ENCODE peak calls at places on chromosomes 2 and 18, in six cellular contexts. A is fibroblast of lung, U is SK-N-SH, Z is hepatocyte, H is K562, L is keratinocyte. O is an unnamed sample.

GRCh38 chr18:75456277-75456676 is 28.8 kb upstream of the SMIM21 start:
- DNase-seq in A (no peak), U (no peak), Z (peak; percentile 13), H (no peak), L (no peak), O (no peak)

GRCh38 chr2:67255933-67256615 is 141.1 kb upstream of the ETAA1 start:
- DNase-seq in A (peak; percentile 80), U (no peak), Z (no peak), H (no peak), L (no peak), O (peak; percentile 90)

GRCh38 chr2:223020971-223021675 is 30.9 kb upstream of the KCNE4 start:
- DNase-seq in A (no peak), U (peak; percentile 17), Z (no peak), H (no peak), L (no peak), O (no peak)

GRCh38 chr2:228709788-228710371 is 528.4 kb upstream of the SPHKAP start:
- DNase-seq in A (no peak), U (no peak), Z (no peak), H (no peak), L (no peak), O (no peak)

GRCh38 chr2:79437416-79438281 is 75.2 kb upstream of the CTNNA2 start:
- DNase-seq in A (peak; percentile 21), U (no peak), Z (peak; percentile 21), H (no peak), L (no peak), O (no peak)

GRCh38 chr2:176093889-176094232 is 1.3 kb downstream of the HOXD13 start:
- DNase-seq in A (no peak), U (no peak), Z (no peak), H (no peak), L (no peak), O (no peak)

GRCh38 chr18:70464343-70465114 is 175.7 kb downstream of the SOCS6 start:
- DNase-seq in A (peak; percentile 72), U (peak; percentile 86), Z (peak; percentile 82), H (peak; percentile 31), L (no peak), O (peak; percentile 40)

GRCh38 chr2:89833116-89833779 is 1141.8 kb downstream of the RPIA start:
- DNase-seq in A (no peak), U (no peak), Z (peak; percentile 25), H (no peak), L (no peak), O (peak; percentile 39)

GRCh38 chr18:31039426-31039825 is 3.1 kb downstream of the DSC3 start:
- DNase-seq in A (peak; percentile 8), U (no peak), Z (no peak), H (no peak), L (peak; percentile 46), O (peak; percentile 88)

GRCh38 chr2:229725716-229726346 is 11.5 kb upstream of the DNER start:
- DNase-seq in A (peak; percentile 86), U (no peak), Z (peak; percentile 32), H (no peak), L (no peak), O (no peak)

GRCh38 chr18:47745227-47745626 is 185.2 kb downstream of the SMAD2 start:
- DNase-seq in A (no peak), U (no peak), Z (no peak), H (no peak), L (no peak), O (no peak)

GRCh38 chr2:75655861-75656260 is 9.3 kb downstream of the MRPL19 start:
- DNase-seq in A (peak; percentile 19), U (no peak), Z (no peak), H (no peak), L (no peak), O (peak; percentile 31)

GRCh38 chr2:60840880-60841279 is 40.5 kb upstream of the REL start:
- DNase-seq in A (no peak), U (no peak), Z (no peak), H (no peak), L (no peak), O (no peak)

GRCh38 chr2:170214309-170214902 is 36.5 kb downstream of the MYO3B start:
- DNase-seq in A (no peak), U (no peak), Z (no peak), H (no peak), L (no peak), O (no peak)

GRCh38 chr2:239443666-239444567 is 43.1 kb upstream of the HDAC4 start:
- DNase-seq in A (peak; percentile 73), U (no peak), Z (no peak), H (no peak), L (peak; percentile 53), O (peak; percentile 39)

GRCh38 chr2:120675460-120676130 is 60.1 kb upstream of the GLI2 start:
- DNase-seq in A (no peak), U (peak; percentile 67), Z (peak; percentile 83), H (peak; percentile 78), L (peak; percentile 28), O (peak; percentile 30)

GRCh38 chr2:26850002-26850431 is 2.1 kb downstream of the DPYSL5 start:
- DNase-seq in A (no peak), U (no peak), Z (no peak), H (no peak), L (no peak), O (no peak)

GRCh38 chr2:36589230-36589630 is 8.7 kb downstream of the FEZ2 start:
- DNase-seq in A (no peak), U (no peak), Z (no peak), H (no peak), L (no peak), O (no peak)

GRCh38 chr2:29162204-29162928 is 47.2 kb downstream of the CLIP4 start:
- DNase-seq in A (no peak), U (no peak), Z (no peak), H (no peak), L (no peak), O (no peak)

GRCh38 chr18:47979611-47980200 is 49.2 kb upstream of the SMAD2 start:
- DNase-seq in A (no peak), U (no peak), Z (no peak), H (no peak), L (no peak), O (no peak)

GRCh38 chr2:157838442-157839161 is 37.5 kb downstream of the ACVR1 start:
- DNase-seq in A (peak; percentile 88), U (peak; percentile 22), Z (peak; percentile 68), H (peak; percentile 69), L (no peak), O (peak; percentile 79)

GRCh38 chr2:39534095-39534711 is 97.1 kb upstream of the MAP4K3 start:
- DNase-seq in A (peak; percentile 45), U (no peak), Z (no peak), H (no peak), L (no peak), O (no peak)

DNA sequence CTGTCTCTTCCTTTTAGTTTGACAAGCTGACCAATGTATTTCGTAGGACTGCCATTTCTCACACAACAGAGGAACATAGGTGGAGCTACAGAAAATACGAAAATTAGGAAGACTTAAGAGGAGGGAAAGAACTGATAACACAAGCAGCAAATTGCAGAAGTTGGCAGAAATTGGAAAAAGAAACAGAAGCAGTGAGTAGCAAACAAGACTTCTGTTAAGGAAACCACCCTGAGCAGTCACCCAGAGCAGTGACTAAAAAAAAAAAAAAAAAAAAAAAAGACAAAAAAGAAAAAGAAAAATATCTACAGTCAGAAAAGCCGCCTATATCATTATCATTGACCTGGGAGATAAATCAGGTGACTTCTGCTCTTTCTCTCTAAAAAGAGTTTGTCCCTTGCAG is 21.5 kb downstream of the STK17B start:
- DNase-seq in A (no peak), U (no peak), Z (no peak), H (no peak), L (no peak), O (no peak)
- H3K4me1 ChIP-seq in A (no peaks in the 10 kb centered on the region), U (no peaks in the 10 kb centered on the region), Z (no peaks in the 10 kb centered on the region), H (peaks cover 5% of the 10 kb centered on the region), L (no peaks in the 10 kb centered on the region), O (no peaks in the 10 kb centered on the region)

GRCh38 chr18:22998336-22998735 is 65.2 kb downstream of the RBBP8 start:
- DNase-seq in A (peak; percentile 62), U (no peak), Z (no peak), H (no peak), L (no peak), O (no peak)

GRCh38 chr18:22999647-23000046 is 66.5 kb downstream of the RBBP8 start:
- DNase-seq in A (no peak), U (no peak), Z (no peak), H (no peak), L (no peak), O (no peak)

GRCh38 chr18:23003289-23003688 is 70.2 kb downstream of the RBBP8 start:
- DNase-seq in A (no peak), U (no peak), Z (no peak), H (no peak), L (no peak), O (no peak)

DNA sequence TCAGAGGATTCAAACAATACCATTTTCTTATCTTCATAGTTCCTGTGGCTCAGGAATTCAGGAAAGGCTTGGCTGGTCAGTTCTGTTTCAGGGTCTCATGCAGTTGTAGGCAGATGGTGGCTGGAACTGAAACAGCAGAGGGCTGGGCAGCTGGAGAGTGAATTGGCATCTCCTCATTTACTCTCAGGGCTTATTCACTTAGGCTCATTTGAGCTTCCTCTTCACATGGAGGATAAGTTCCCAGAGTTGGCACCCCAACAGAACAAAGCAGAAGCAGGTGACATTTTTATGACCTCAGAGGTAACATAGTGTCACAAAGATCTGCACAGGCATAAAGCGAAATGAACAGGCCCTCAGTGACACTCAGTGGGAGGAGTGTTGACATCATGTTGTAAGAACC is 66.1 kb downstream of the RBBP8 start:
- DNase-seq in A (peak; percentile 79), U (no peak), Z (no peak), H (no peak), L (no peak), O (no peak)
- TF ChIP-seq CTCF in A (no peak), U (no peak), Z (no peak), H (no peak), L (no peak), O (no peak)

GRCh38 chr18:23115683-23116096 is 19.6 kb upstream of the CABLES1 start:
- DNase-seq in A (peak; percentile 98), U (no peak), Z (peak; percentile 81), H (no peak), L (peak; percentile 78), O (peak; percentile 94)
- H2AFZ ChIP-seq in A (no peak overlapping the region), U (no peak overlapping the region), Z (no peak overlapping the region), H (no peak overlapping the region), L (no peak overlapping the region), O (no peak overlapping the region)

DNA sequence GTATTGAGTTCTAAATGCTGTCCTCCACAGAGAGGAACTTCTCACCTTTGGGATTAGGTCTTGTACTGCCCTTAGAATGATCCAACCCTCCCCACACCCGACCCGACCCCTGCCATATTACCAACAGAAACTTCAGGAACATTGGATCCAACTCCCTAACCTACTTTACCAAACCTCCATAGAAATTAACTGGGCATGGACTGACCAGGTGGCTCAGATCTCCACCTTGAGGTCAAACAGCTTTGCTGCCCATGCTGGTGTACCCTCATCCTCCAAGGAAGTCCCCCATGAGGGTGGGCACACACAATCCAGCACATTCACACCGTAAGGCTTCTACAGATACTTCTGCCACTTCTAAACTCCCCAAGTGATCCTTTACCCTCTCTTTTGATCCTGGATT is 21.5 kb downstream of the NFE2L2 start:
- DNase-seq in A (no peak), U (no peak), Z (no peak), H (no peak), L (no peak), O (no peak)
- H3K4me1 ChIP-seq in A (peaks cover 40% of the 10 kb centered on the region), U (peaks cover 45% of the 10 kb centered on the region), Z (peaks cover 67% of the 10 kb centered on the region), H (peaks cover 59% of the 10 kb centered on the region), L (peaks cover 82% of the 10 kb centered on the region), O (peaks cover 51% of the 10 kb centered on the region)

GRCh38 chr18:74342416-74343043 is 26.9 kb downstream of the C18orf63 start:
- DNase-seq in A (peak; percentile 51), U (peak; percentile 31), Z (peak; percentile 71), H (no peak), L (no peak), O (peak; percentile 26)
- TF ChIP-seq CTCF in A (peak; percentile 59), U (peak; percentile 74), Z (peak; percentile 89), H (peak; percentile 25), L (no peak), O (peak; percentile 43)

GRCh38 chr2:168802825-168803726 is 639 bp downstream of the NOSTRIN start:
- DNase-seq in A (no peak), U (no peak), Z (no peak), H (peak; percentile 53), L (no peak), O (no peak)
- H2AFZ ChIP-seq in A (no peak overlapping the region), U (no peak overlapping the region), Z (no peak overlapping the region), H (peak overlapping the region; percentile 94), L (no peak overlapping the region), O (no peak overlapping the region)

O was measured in mammary epithelial cell.